ENCODE peak calls at places on chromosomes 6 and 20, in seven cellular contexts. V is effector memory CD4-positive, alpha-beta T cell; A is pancreas; J is suprapubic skin; Y is neuronal stem cell; M is left ventricle myocardium inferior; I is mesenchymal stem cell. Q is an unnamed sample.

GRCh38 chr6:85066270-85066669 is 301.9 kb upstream of the TBX18 start:
- DNase-seq in V (no peak), A (no peak), J (no peak), Y (no peak), M (no peak), I (no peak), Q (no peak)

GRCh38 chr20:2451939-2452732 is 18.5 kb downstream of the SNRPB start:
- DNase-seq in V (peak; percentile 41), A (peak; percentile 75), J (peak; percentile 80), Y (peak; percentile 78), M (peak; percentile 42), I (peak; percentile 65), Q (no peak)

GRCh38 chr6:159879829-159880228 is 11.0 kb upstream of the MAS1 start:
- DNase-seq in V (no peak), A (no peak), J (no peak), Y (no peak), M (no peak), I (no peak), Q (no peak)

GRCh38 chr20:12775041-12775440 is 233.7 kb upstream of the SPTLC3 start:
- DNase-seq in V (no peak), A (no peak), J (no peak), Y (no peak), M (no peak), I (no peak), Q (no peak)

GRCh38 chr20:58634818-58635665 is 16.0 kb upstream of the STX16 start:
- DNase-seq in V (no peak), A (no peak), J (peak; percentile 48), Y (no peak), M (no peak), I (no peak), Q (peak; percentile 61)

GRCh38 chr20:21228511-21228910 is 74.6 kb upstream of the XRN2 start:
- DNase-seq in V (no peak), A (no peak), J (no peak), Y (no peak), M (no peak), I (no peak), Q (no peak)

GRCh38 chr6:25482996-25483395 is 169.0 kb upstream of the SCGN start:
- DNase-seq in V (no peak), A (no peak), J (no peak), Y (no peak), M (no peak), I (no peak), Q (no peak)

GRCh38 chr6:164130151-164130550 is 715.6 kb downstream of the QKI start:
- DNase-seq in V (no peak), A (no peak), J (no peak), Y (no peak), M (peak; percentile 54), I (no peak), Q (no peak)

GRCh38 chr6:169738972-169739529 is 12.3 kb downstream of the DYNLT2 start:
- DNase-seq in V (no peak), A (no peak), J (no peak), Y (no peak), M (no peak), I (no peak), Q (no peak)

GRCh38 chr6:51927450-51927849 is 160.0 kb downstream of the PKHD1 start:
- DNase-seq in V (no peak), A (no peak), J (no peak), Y (no peak), M (no peak), I (no peak), Q (no peak)

GRCh38 chr6:68427630-68428029 is 207.5 kb upstream of the ADGRB3 start:
- DNase-seq in V (no peak), A (no peak), J (no peak), Y (no peak), M (no peak), I (no peak), Q (no peak)

GRCh38 chr20:59403261-59403961 is 103.0 kb downstream of the EDN3 start:
- DNase-seq in V (peak; percentile 62), A (peak; percentile 72), J (peak; percentile 72), Y (peak; percentile 75), M (peak; percentile 36), I (no peak), Q (no peak)

GRCh38 chr6:142756215-142756630 is 188.8 kb downstream of the HIVEP2 start:
- DNase-seq in V (no peak), A (no peak), J (no peak), Y (no peak), M (no peak), I (peak; percentile 13), Q (no peak)

GRCh38 chr6:167120557-167121030 is 2.3 kb upstream of the CCR6 start:
- DNase-seq in V (no peak), A (no peak), J (no peak), Y (no peak), M (no peak), I (no peak), Q (no peak)
- H3K4me3 ChIP-seq in V (no peak overlapping the region), A (no peak overlapping the region), J (no peak overlapping the region), Y (no peak overlapping the region), M (no peak overlapping the region), I (no peak overlapping the region), Q (no peak overlapping the region)

GRCh38 chr20:62484478-62484877 is 8.7 kb upstream of the GATA5 start:
- DNase-seq in V (no peak), A (no peak), J (no peak), Y (no peak), M (no peak), I (no peak), Q (no peak)
- H3K27me3 ChIP-seq in V (peaks cover 54% of the 10 kb centered on the region), A (no peaks in the 10 kb centered on the region), J (peaks cover 90% of the 10 kb centered on the region), Y (peaks cover 53% of the 10 kb centered on the region), M (peaks cover 98% of the 10 kb centered on the region), I (peaks cover 84% of the 10 kb centered on the region), Q (peaks cover 8% of the 10 kb centered on the region)

GRCh38 chr6:158040051-158040803 is 58.6 kb downstream of the SYNJ2 start:
- DNase-seq in V (no peak), A (no peak), J (peak; percentile 54), Y (no peak), M (no peak), I (peak; percentile 99), Q (peak; percentile 83)

GRCh38 chr6:158041788-158042187 is 60.1 kb downstream of the SYNJ2 start:
- DNase-seq in V (no peak), A (no peak), J (no peak), Y (no peak), M (peak; percentile 10), I (no peak), Q (no peak)

GRCh38 chr6:158042245-158042798 is 60.7 kb downstream of the SYNJ2 start:
- DNase-seq in V (no peak), A (no peak), J (peak; percentile 77), Y (no peak), M (peak; percentile 71), I (peak; percentile 94), Q (peak; percentile 57)

GRCh38 chr6:158040804-158041347 is 59.2 kb downstream of the SYNJ2 start:
- DNase-seq in V (no peak), A (no peak), J (peak; percentile 51), Y (no peak), M (peak; percentile 15), I (peak; percentile 90), Q (no peak)

GRCh38 chr6:158041370-158041769 is 59.7 kb downstream of the SYNJ2 start:
- DNase-seq in V (no peak), A (no peak), J (peak; percentile 40), Y (no peak), M (peak; percentile 12), I (peak; percentile 42), Q (no peak)
- H3K4me1 ChIP-seq in V (no peaks in the 10 kb centered on the region), A (peaks cover 15% of the 10 kb centered on the region), J (peaks cover 45% of the 10 kb centered on the region), Y (peaks cover 15% of the 10 kb centered on the region), M (peaks cover 71% of the 10 kb centered on the region), I (peaks cover 54% of the 10 kb centered on the region), Q (peaks cover 43% of the 10 kb centered on the region)

GRCh38 chr20:36091561-36092423 is 62.7 kb upstream of the EPB41L1 start:
- DNase-seq in V (no peak), A (peak; percentile 59), J (no peak), Y (peak; percentile 57), M (no peak), I (no peak), Q (no peak)
- H3K4me3 ChIP-seq in V (no peak overlapping the region), A (peak overlapping the region; percentile 72), J (peak overlapping the region; percentile 80), Y (peak overlapping the region; percentile 98), M (peak overlapping the region; percentile 79), I (peak overlapping the region; percentile 66), Q (peak overlapping the region; percentile 76)

GRCh38 chr20:61846741-61847419 is 218.8 kb downstream of the TAF4 start:
- DNase-seq in V (no peak), A (no peak), J (no peak), Y (no peak), M (no peak), I (no peak), Q (no peak)
- H3K27me3 ChIP-seq in V (no peaks in the 10 kb centered on the region), A (no peaks in the 10 kb centered on the region), J (peaks cover 54% of the 10 kb centered on the region), Y (peaks cover 2% of the 10 kb centered on the region), M (peaks cover 90% of the 10 kb centered on the region), I (no peaks in the 10 kb centered on the region), Q (no peaks in the 10 kb centered on the region)

GRCh38 chr20:745683-746301 is 22.5 kb downstream of the SLC52A3 start:
- DNase-seq in V (no peak), A (no peak), J (no peak), Y (no peak), M (no peak), I (no peak), Q (no peak)
- H3K4me1 ChIP-seq in V (no peaks in the 10 kb centered on the region), A (no peaks in the 10 kb centered on the region), J (peaks cover under 1% of the 10 kb centered on the region), Y (no peaks in the 10 kb centered on the region), M (no peaks in the 10 kb centered on the region), I (no peaks in the 10 kb centered on the region), Q (no peaks in the 10 kb centered on the region)